ENCODE peak calls at places on chromosome 10, in seven cellular contexts. A is astrocyte, W is Calu3, N is left ventricle myocardium inferior, F is ovary, V is endodermal cell, M is lower leg skin. S is an unnamed sample.

GRCh38 chr10:22666287-22667092 is 47.9 kb downstream of the PIP4K2A start:
- DNase-seq in A (no peak), W (no peak), N (no peak), F (no peak), V (no peak), M (no peak), S (no peak)

GRCh38 chr10:18044976-18045720 is 93.4 kb downstream of the SLC39A12 start:
- DNase-seq in A (peak), W (no peak), N (no peak), F (no peak), V (no peak), M (no peak), S (no peak)

GRCh38 chr10:99761395-99761794 is 21.0 kb upstream of the ABCC2 start:
- DNase-seq in A (no peak), W (no peak), N (no peak), F (no peak), V (no peak), M (no peak), S (no peak)

GRCh38 chr10:73816917-73817729 is 5.7 kb upstream of the NDST2 start:
- DNase-seq in A (peak), W (no peak), N (no peak), F (no peak), V (peak), M (no peak), S (no peak)

GRCh38 chr10:93080350-93081046 is 6.8 kb downstream of the CYP26A1 start:
- DNase-seq in A (peak), W (peak), N (peak), F (peak), V (peak), M (peak), S (no peak)

GRCh38 chr10:48509974-48510692 is 94.7 kb downstream of the ARHGAP22 start:
- DNase-seq in A (no peak), W (peak), N (no peak), F (no peak), V (peak), M (no peak), S (no peak)

GRCh38 chr10:106987362-106987761 is 177.1 kb downstream of the SORCS1 start:
- DNase-seq in A (no peak), W (no peak), N (no peak), F (no peak), V (no peak), M (no peak), S (no peak)

GRCh38 chr10:59881640-59882039 is 24.7 kb downstream of the CCDC6 start:
- DNase-seq in A (no peak), W (no peak), N (no peak), F (no peak), V (no peak), M (no peak), S (no peak)

GRCh38 chr10:102335184-102335583 is 60.3 kb upstream of the NFKB2 start:
- DNase-seq in A (no peak), W (no peak), N (peak), F (peak), V (no peak), M (peak), S (no peak)

GRCh38 chr10:14717570-14717969 is 57.1 kb downstream of the FAM107B start:
- DNase-seq in A (no peak), W (no peak), N (no peak), F (no peak), V (no peak), M (no peak), S (no peak)

GRCh38 chr10:32148864-32149256 is 92.6 kb upstream of the KIF5B start:
- DNase-seq in A (no peak), W (no peak), N (no peak), F (no peak), V (no peak), M (no peak), S (no peak)

GRCh38 chr10:33441561-33441960 is 107.1 kb upstream of the NRP1 start:
- DNase-seq in A (no peak), W (no peak), N (no peak), F (no peak), V (no peak), M (no peak), S (no peak)

GRCh38 chr10:48463318-48464003 is 141.4 kb downstream of the ARHGAP22 start:
- DNase-seq in A (no peak), W (no peak), N (no peak), F (peak), V (peak), M (no peak), S (no peak)

GRCh38 chr10:110562348-110562747 is 5.1 kb upstream of the SMC3 start:
- DNase-seq in A (no peak), W (no peak), N (no peak), F (no peak), V (no peak), M (no peak), S (no peak)

GRCh38 chr10:16570731-16571130 is 49.1 kb upstream of the C1QL3 start:
- DNase-seq in A (no peak), W (no peak), N (no peak), F (no peak), V (no peak), M (no peak), S (no peak)

GRCh38 chr10:36717118-36717517 is 408.3 kb upstream of the ANKRD30A start:
- DNase-seq in A (no peak), W (no peak), N (no peak), F (no peak), V (no peak), M (no peak), S (no peak)

GRCh38 chr10:55793024-55793423 is 568.0 kb downstream of the ZWINT start:
- DNase-seq in A (no peak), W (no peak), N (no peak), F (no peak), V (no peak), M (no peak), S (no peak)

GRCh38 chr10:52682766-52683165 is 89.8 kb downstream of the MBL2 start:
- DNase-seq in A (no peak), W (peak), N (no peak), F (no peak), V (no peak), M (no peak), S (no peak)

GRCh38 chr10:11434323-11434722 is 177.1 kb downstream of the USP6NL start:
- DNase-seq in A (no peak), W (no peak), N (no peak), F (no peak), V (peak), M (no peak), S (no peak)
- TF ChIP-seq CTCF in A (no peak), W (no peak), N (no peak), F (no peak), V (peak), M (no peak), S (peak)

GRCh38 chr10:125955766-125956165 is 59.4 kb downstream of the FANK1 start:
- DNase-seq in A (no peak), W (no peak), N (no peak), F (no peak), V (no peak), M (no peak), S (no peak)

GRCh38 chr10:125967533-125967932 is 71.2 kb downstream of the FANK1 start:
- DNase-seq in A (no peak), W (no peak), N (no peak), F (no peak), V (no peak), M (no peak), S (no peak)

GRCh38 chr10:125964558-125964957 is 68.2 kb downstream of the FANK1 start:
- DNase-seq in A (no peak), W (no peak), N (no peak), F (no peak), V (no peak), M (no peak), S (no peak)

GRCh38 chr10:125962200-125962599 is 65.8 kb downstream of the FANK1 start:
- DNase-seq in A (no peak), W (no peak), N (no peak), F (no peak), V (no peak), M (no peak), S (no peak)

GRCh38 chr10:125961743-125962142 is 65.4 kb downstream of the FANK1 start:
- DNase-seq in A (no peak), W (no peak), N (no peak), F (no peak), V (no peak), M (no peak), S (no peak)
- TF ChIP-seq CTCF in A (no peak), W (no peak), N (no peak), F (no peak), V (peak), M (no peak), S (no peak)

GRCh38 chr10:131047501-131047900 is 264.0 kb downstream of the TCERG1L start:
- DNase-seq in A (no peak), W (no peak), N (no peak), F (no peak), V (no peak), M (no peak), S (no peak)
- TF ChIP-seq CTCF in A (no peak), W (no peak), N (no peak), F (no peak), V (no peak), M (no peak), S (no peak)

GRCh38 chr10:84820121-84820520 is 491.7 kb downstream of the CCSER2 start:
- DNase-seq in A (no peak), W (peak), N (no peak), F (no peak), V (no peak), M (no peak), S (no peak)
- TF ChIP-seq CTCF in A (no peak), W (no peak), N (no peak), F (no peak), V (no peak), M (no peak), S (peak)

DNA sequence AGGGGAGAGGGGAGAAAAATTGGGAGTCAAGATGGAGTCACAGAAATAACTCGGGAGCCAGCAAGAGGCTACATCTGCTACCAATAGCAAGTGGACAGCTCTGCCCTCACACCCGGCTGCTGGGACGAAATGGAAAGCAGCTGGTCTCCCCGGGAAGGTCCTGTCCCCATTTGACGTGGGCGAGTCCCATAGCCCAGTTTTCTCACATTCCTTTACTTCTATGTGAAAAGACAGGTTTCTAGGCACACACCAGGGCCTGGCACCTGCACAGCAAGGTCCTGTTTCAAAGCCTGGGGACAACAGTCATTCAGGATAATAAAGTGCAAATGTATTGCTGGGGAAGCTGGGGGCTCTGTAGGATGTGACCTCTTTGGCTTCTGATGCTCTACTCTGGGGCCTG is 162.6 kb downstream of the OAT start:
- DNase-seq in A (no peak), W (no peak), N (no peak), F (no peak), V (no peak), M (no peak), S (no peak)
- TF ChIP-seq CTCF in A (no peak), W (no peak), N (no peak), F (no peak), V (no peak), M (no peak), S (no peak)

GRCh38 chr10:75408911-75409885 is 7.6 kb upstream of the ZNF503 start:
- DNase-seq in A (no peak), W (peak), N (peak), F (peak), V (peak), M (no peak), S (no peak)

GRCh38 chr10:75406158-75407065 is 4.8 kb upstream of the ZNF503 start:
- DNase-seq in A (no peak), W (no peak), N (no peak), F (no peak), V (peak), M (no peak), S (no peak)

GRCh38 chr10:75408512-75408881 is 6.9 kb upstream of the ZNF503 start:
- DNase-seq in A (no peak), W (no peak), N (peak), F (peak), V (peak), M (no peak), S (no peak)

GRCh38 chr10:75407296-75407715 is 5.7 kb upstream of the ZNF503 start:
- DNase-seq in A (no peak), W (no peak), N (no peak), F (peak), V (peak), M (no peak), S (no peak)

GRCh38 chr10:75407716-75408511 is 6.3 kb upstream of the ZNF503 start:
- DNase-seq in A (no peak), W (no peak), N (peak), F (peak), V (peak), M (no peak), S (no peak)
- TF ChIP-seq CTCF in A (no peak), W (no peak), N (peak), F (no peak), V (no peak), M (no peak), S (peak)

DNA sequence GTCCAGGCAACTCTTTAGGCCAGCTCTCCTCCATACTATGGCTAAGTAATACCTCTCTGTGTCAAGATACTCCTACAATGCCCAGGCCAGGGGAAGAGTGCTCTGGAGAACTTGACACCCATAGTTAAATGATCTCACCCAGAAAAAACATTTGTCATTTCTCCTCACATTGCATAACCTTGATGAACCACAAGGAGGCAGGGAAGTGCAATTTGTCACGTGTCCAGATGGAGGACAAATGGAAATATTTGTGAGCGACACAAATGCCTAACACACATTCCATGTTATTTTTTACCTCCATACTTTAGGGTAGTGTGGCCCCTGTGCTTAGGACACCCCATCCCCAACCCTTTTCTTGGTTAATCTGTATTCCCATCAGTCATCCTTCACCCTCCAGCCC is 78.3 kb downstream of the HTR7 start:
- DNase-seq in A (peak), W (no peak), N (no peak), F (no peak), V (peak), M (no peak), S (no peak)
- TF ChIP-seq CTCF in A (peak), W (no peak), N (no peak), F (no peak), V (peak), M (no peak), S (peak)

GRCh38 chr10:43904831-43905230 is 256.1 kb upstream of the ZNF32 start:
- DNase-seq in A (no peak), W (no peak), N (no peak), F (no peak), V (no peak), M (no peak), S (no peak)
- TF ChIP-seq CTCF in A (no peak), W (no peak), N (no peak), F (no peak), V (no peak), M (no peak), S (no peak)

GRCh38 chr10:46550795-46551700 is 5.4 kb downstream of the GPRIN2 start:
- DNase-seq in A (no peak), W (peak), N (peak), F (peak), V (no peak), M (peak), S (peak)
- TF ChIP-seq CTCF in A (no peak), W (no peak), N (no peak), F (no peak), V (no peak), M (no peak), S (no peak)

DNA sequence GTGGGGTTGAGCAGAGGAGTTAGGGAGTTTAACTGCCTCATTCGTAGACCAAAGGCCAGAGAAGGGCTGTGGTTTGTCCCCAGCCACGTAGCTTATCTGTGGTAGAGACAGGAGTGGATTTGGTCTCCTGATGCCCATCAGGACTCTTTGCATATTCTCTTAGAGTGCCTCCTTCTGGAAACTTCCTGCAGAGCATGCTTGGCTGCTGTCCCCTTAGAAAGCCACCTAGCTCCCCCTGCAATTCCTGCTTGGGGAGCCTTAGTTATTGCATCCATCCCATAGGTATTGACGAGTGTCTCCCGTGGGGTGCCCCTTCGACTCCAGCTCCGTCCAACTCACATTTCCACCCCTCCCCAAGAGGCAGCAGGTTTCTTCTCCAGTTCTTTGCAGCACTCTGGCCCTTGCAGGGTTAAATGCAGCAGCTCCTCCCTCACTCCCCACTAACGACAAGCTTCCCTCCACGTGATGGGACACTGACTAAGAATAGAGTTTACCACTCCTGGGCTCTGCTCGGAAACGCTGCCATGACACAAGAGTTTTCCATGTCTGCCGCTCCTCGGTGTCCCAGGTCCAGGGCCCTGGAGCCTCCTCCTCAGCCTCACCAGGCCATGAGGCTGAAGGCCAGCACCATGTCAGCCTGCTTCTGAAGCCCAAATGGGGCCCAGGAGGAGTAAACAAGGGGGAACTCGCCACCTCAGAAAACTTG is 147.8 kb upstream of the UNC5B start:
- DNase-seq in A (peak), W (no peak), N (peak), F (no peak), V (no peak), M (no peak), S (no peak)
- TF ChIP-seq CTCF in A (no peak), W (no peak), N (peak), F (no peak), V (peak), M (no peak), S (peak)